ENCODE peak calls at places on chromosomes 16 and 17, in nine cellular contexts. U is A549, X is HCT116, J is K562, Z is GM23338, N is HL-60, D is GM12878, W is SK-N-SH, I is Panc1. E is an unnamed sample.

GRCh38 chr17:73231363-73231762 is 30.3 kb downstream of the CPSF4L start:
- DNase-seq in I (no peak), N (peak), W (peak), X (no peak), J (no peak), U (peak), D (no peak), Z (peak), E (no peak)

GRCh38 chr17:32518856-32519768 is 32.3 kb downstream of the CDK5R1 start:
- DNase-seq in J (no peak), W (peak), Z (peak), I (no peak), D (no peak), N (no peak), U (no peak), X (no peak), E (no peak)

GRCh38 chr16:2804728-2805127 is 6.5 kb downstream of the PRSS41 start:
- DNase-seq in X (no peak), N (no peak), I (no peak), U (no peak), W (no peak), J (no peak), D (no peak), Z (no peak), E (no peak)

GRCh38 chr16:29920690-29921371 is 5.2 kb downstream of the KCTD13 start:
- DNase-seq in X (no peak), I (no peak), U (no peak), J (no peak), W (no peak), Z (no peak), D (no peak), N (no peak), E (no peak)

GRCh38 chr16:55703003-55704001 is 47.5 kb downstream of the SLC6A2 start:
- DNase-seq in D (no peak), Z (peak), I (peak), J (peak), U (peak), W (peak), N (peak), X (peak), E (peak)

GRCh38 chr17:2551493-2551892 is 39.8 kb upstream of the METTL16 start:
- DNase-seq in X (no peak), W (no peak), Z (peak), I (no peak), D (no peak), J (no peak), U (no peak), N (no peak), E (no peak)

GRCh38 chr17:47820023-47820789 is 1.4 kb downstream of the OSBPL7 start:
- DNase-seq in I (no peak), U (peak), W (no peak), J (peak), Z (no peak), N (no peak), D (no peak), X (no peak), E (no peak)

GRCh38 chr16:66588981-66589713 is 9.9 kb downstream of the CMTM2 start:
- DNase-seq in I (no peak), X (no peak), U (peak), Z (peak), N (peak), D (no peak), W (no peak), J (peak), E (peak)

GRCh38 chr16:56263711-56264608 is 72.7 kb downstream of the GNAO1 start:
- DNase-seq in D (no peak), I (no peak), Z (no peak), X (no peak), J (peak), U (no peak), W (peak), N (no peak), E (peak)

GRCh38 chr17:17605747-17606083 is 14.2 kb upstream of the PEMT start:
- DNase-seq in X (no peak), J (peak), Z (no peak), I (no peak), N (no peak), W (no peak), U (no peak), D (no peak), E (no peak)

GRCh38 chr17:30950669-30951399 is 20.0 kb upstream of the RNF135 start:
- DNase-seq in Z (no peak), X (no peak), W (peak), J (no peak), I (no peak), U (peak), N (no peak), D (no peak), E (peak)

GRCh38 chr17:50630524-50631194 is 4.0 kb upstream of the ABCC3 start:
- DNase-seq in Z (peak), I (no peak), W (peak), X (peak), N (no peak), D (no peak), J (peak), U (peak), E (peak)

DNA sequence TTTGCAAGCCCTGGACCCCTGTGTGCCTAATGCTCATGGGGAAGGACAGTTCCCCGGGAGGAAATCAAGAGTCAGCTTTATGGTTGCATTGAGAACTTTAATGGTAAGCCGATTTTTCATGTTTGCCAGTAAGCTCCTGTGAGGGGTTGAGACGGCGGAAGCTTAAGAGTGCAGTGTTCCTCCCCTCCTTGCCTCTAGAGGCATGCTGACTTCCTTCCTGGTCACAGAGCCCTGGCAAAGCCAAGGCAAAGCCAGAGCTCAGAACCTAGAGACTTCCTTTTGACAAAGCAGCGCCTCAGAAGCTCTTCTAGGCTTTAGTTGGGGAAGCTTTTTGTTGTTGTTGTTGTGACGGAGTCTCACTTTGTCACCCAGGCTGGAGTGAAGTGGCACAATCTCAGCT is 2.7 kb upstream of the HEATR9 start:
- DNase-seq in W (no peak), N (peak), D (no peak), Z (peak), J (no peak), U (no peak), I (no peak), X (no peak), E (no peak)
- TF ChIP-seq REST in W (no peak), N (no peak), D (no peak), Z (no peak), J (no peak), U (no peak), I (no peak), X (no peak), E (no peak)

GRCh38 chr17:70804161-70804560 is 634.8 kb downstream of the KCNJ2 start:
- DNase-seq in U (no peak), J (no peak), D (no peak), W (no peak), Z (no peak), N (no peak), X (no peak), I (no peak), E (no peak)
- TF ChIP-seq REST in U (no peak), J (no peak), D (no peak), W (no peak), Z (no peak), N (no peak), X (no peak), I (no peak), E (no peak)

GRCh38 chr17:5545051-5545987 is 39.0 kb downstream of the NLRP1 start:
- DNase-seq in Z (no peak), U (no peak), N (no peak), I (no peak), W (no peak), X (no peak), D (no peak), J (no peak), E (no peak)
- TF ChIP-seq REST in Z (no peak), U (no peak), N (no peak), I (no peak), W (no peak), X (no peak), D (no peak), J (no peak), E (no peak)

DNA sequence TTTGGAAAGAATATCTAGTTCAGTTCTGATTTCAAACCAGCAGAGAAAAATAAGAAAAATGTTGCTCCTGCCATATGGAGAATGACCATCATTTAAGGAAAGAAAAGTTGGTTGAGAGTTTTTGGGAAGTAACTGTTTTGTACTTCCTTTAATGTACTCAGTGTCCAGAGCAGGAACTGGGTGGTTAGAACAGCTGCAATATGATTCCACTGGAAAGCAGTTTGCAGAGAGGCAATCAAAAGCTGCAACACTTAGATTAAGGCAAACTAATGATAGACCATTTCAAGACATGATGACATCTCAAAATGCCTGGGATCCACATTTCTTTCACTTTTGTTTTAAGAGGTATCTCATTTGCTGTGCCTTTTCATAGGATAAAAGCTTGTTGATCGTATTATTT is 313.3 kb upstream of the HSBP1 start:
- DNase-seq in I (no peak), X (no peak), J (no peak), U (no peak), Z (no peak), D (no peak), N (no peak), W (no peak), E (no peak)
- TF ChIP-seq REST in I (no peak), X (no peak), J (no peak), U (no peak), Z (no peak), D (no peak), N (no peak), W (no peak), E (no peak)